ENCODE peak calls at places on chromosomes 7 and 10, in four cellular contexts. S is ascending aorta, Z is IMR-90, R is AG08395. N is an unnamed sample.

GRCh38 chr7:134044682-134045081 is 82.5 kb upstream of the LRGUK start:
- DNase-seq in S (no peak), Z (peak), R (no peak), N (no peak)

GRCh38 chr10:119460369-119461195 is 81.9 kb downstream of the RGS10 start:
- DNase-seq in S (no peak), Z (no peak), R (no peak), N (no peak)

GRCh38 chr10:72328045-72328828 is 26.5 kb downstream of the DNAJB12 start:
- DNase-seq in S (no peak), Z (peak), R (peak), N (peak)

GRCh38 chr7:154841731-154842331 is 161.1 kb downstream of the PAXIP1 start:
- DNase-seq in S (no peak), Z (no peak), R (no peak), N (no peak)

GRCh38 chr7:89687266-89687665 is 467.0 kb upstream of the STEAP1 start:
- DNase-seq in S (no peak), Z (no peak), R (no peak), N (no peak)

GRCh38 chr7:90749774-90750173 is 153.7 kb downstream of the CDK14 start:
- DNase-seq in S (no peak), Z (peak), R (no peak), N (no peak)

GRCh38 chr10:70557086-70557845 is 45.3 kb downstream of the PRF1 start:
- DNase-seq in S (no peak), Z (no peak), R (no peak), N (no peak)

GRCh38 chr7:114660007-114660406 is 245.4 kb downstream of the FOXP2 start:
- DNase-seq in S (no peak), Z (no peak), R (no peak), N (no peak)

GRCh38 chr7:117085275-117085674 is 132.0 kb downstream of the ST7 start:
- DNase-seq in S (no peak), Z (no peak), R (no peak), N (no peak)

GRCh38 chr7:47573758-47574472 is 8.0 kb downstream of the TNS3 start:
- DNase-seq in S (peak), Z (peak), R (peak), N (peak)

GRCh38 chr7:133742709-133743538 is 384.2 kb upstream of the LRGUK start:
- DNase-seq in S (no peak), Z (peak), R (peak), N (peak)

GRCh38 chr10:119358140-119358512 is 150.8 kb downstream of the GRK5 start:
- DNase-seq in S (no peak), Z (no peak), R (no peak), N (no peak)

GRCh38 chr10:20017961-20018360 is 201.7 kb downstream of the PLXDC2 start:
- DNase-seq in S (no peak), Z (peak), R (no peak), N (peak)

GRCh38 chr7:50119815-50120637 is 27.0 kb upstream of the ZPBP start:
- DNase-seq in S (no peak), Z (no peak), R (no peak), N (no peak)

GRCh38 chr10:48504141-48504885 is 100.6 kb downstream of the ARHGAP22 start:
- DNase-seq in S (no peak), Z (no peak), R (no peak), N (no peak)

GRCh38 chr10:11086177-11086576 is 68.5 kb downstream of the CELF2 start:
- DNase-seq in S (no peak), Z (no peak), R (no peak), N (no peak)

GRCh38 chr10:127880557-127880956 is 12.2 kb downstream of the CLRN3 start:
- DNase-seq in S (no peak), Z (no peak), R (no peak), N (no peak)

GRCh38 chr10:4541292-4541691 is 284.7 kb upstream of the AKR1E2 start:
- DNase-seq in S (peak), Z (peak), R (peak), N (peak)

GRCh38 chr10:125003146-125003900 is 61.4 kb downstream of the ZRANB1 start:
- DNase-seq in S (peak), Z (no peak), R (no peak), N (no peak)

GRCh38 chr10:6091630-6092029 is 2.8 kb downstream of the RBM17 start:
- DNase-seq in S (no peak), Z (no peak), R (no peak), N (no peak)

GRCh38 chr7:24406053-24406561 is 122.1 kb downstream of the NPY start:
- DNase-seq in S (no peak), Z (no peak), R (no peak), N (no peak)

GRCh38 chr10:78381072-78381471 is 347.4 kb downstream of the RPS24 start:
- DNase-seq in S (no peak), Z (no peak), R (no peak), N (no peak)

GRCh38 chr7:122416316-122416925 is 111.9 kb upstream of the FEZF1 start:
- DNase-seq in S (no peak), Z (no peak), R (no peak), N (peak)

GRCh38 chr7:64630496-64630895 is 35.4 kb upstream of the ZNF107 start:
- DNase-seq in S (no peak), Z (peak), R (peak), N (no peak)